ENCODE peak calls at places on chromosomes 1 and 21, in five cellular contexts. P is lung, Y is tibial artery, O is uterus, X is endodermal cell. I is an unnamed sample.

GRCh38 chr1:221822591-221822990 is 80.7 kb upstream of the DUSP10 start:
- DNase-seq in P (no peak), Y (no peak), O (no peak), X (no peak), I (no peak)

GRCh38 chr1:228867093-228867950 is 132.0 kb downstream of the RHOU start:
- DNase-seq in P (no peak), Y (no peak), O (no peak), X (no peak), I (no peak)

GRCh38 chr1:31127266-31127665 is 61.7 kb upstream of the PUM1 start:
- DNase-seq in P (no peak), Y (no peak), O (no peak), X (no peak), I (no peak)

GRCh38 chr1:154745286-154745731 is 124.8 kb downstream of the KCNN3 start:
- DNase-seq in P (no peak), Y (no peak), O (peak; percentile 72), X (peak; percentile 35), I (no peak)

GRCh38 chr21:44260791-44261190 is 906 bp downstream of the DNMT3L start:
- DNase-seq in P (no peak), Y (no peak), O (no peak), X (no peak), I (no peak)

GRCh38 chr1:5896706-5897105 is 95.5 kb downstream of the NPHP4 start:
- DNase-seq in P (no peak), Y (no peak), O (no peak), X (peak; percentile 81), I (no peak)

GRCh38 chr1:154419620-154420020 is 14.5 kb downstream of the IL6R start:
- DNase-seq in P (peak; percentile 83), Y (peak; percentile 95), O (peak; percentile 78), X (peak; percentile 47), I (peak; percentile 97)

GRCh38 chr1:93433407-93433961 is 14.4 kb upstream of the FNBP1L start:
- DNase-seq in P (no peak), Y (no peak), O (no peak), X (peak; percentile 77), I (no peak)

GRCh38 chr1:202234331-202235002 is 40.9 kb downstream of the LGR6 start:
- DNase-seq in P (no peak), Y (no peak), O (no peak), X (no peak), I (no peak)

GRCh38 chr21:45151484-45152115 is 77.2 kb downstream of the ADARB1 start:
- DNase-seq in P (no peak), Y (no peak), O (no peak), X (no peak), I (peak; percentile 50)

GRCh38 chr1:235327559-235328270 is at the start of gene ARID4B:
- DNase-seq in P (no peak), Y (no peak), O (peak; percentile 82), X (no peak), I (no peak)

GRCh38 chr1:116666747-116667576 is 571 bp downstream of the IGSF3 start:
- DNase-seq in P (no peak), Y (no peak), O (no peak), X (peak; percentile 79), I (no peak)

GRCh38 chr1:69315823-69316222 is 251.9 kb upstream of the LRRC7 start:
- DNase-seq in P (no peak), Y (no peak), O (no peak), X (peak; percentile 58), I (no peak)

GRCh38 chr21:36337099-36337509 is 17.1 kb downstream of the MORC3 start:
- DNase-seq in P (no peak), Y (no peak), O (no peak), X (no peak), I (no peak)

GRCh38 chr1:54364613-54365012 is 41.6 kb downstream of the SSBP3 start:
- DNase-seq in P (no peak), Y (no peak), O (no peak), X (no peak), I (no peak)

GRCh38 chr1:29180497-29181412 is 945 bp downstream of the SRSF4 start:
- DNase-seq in P (no peak), Y (peak; percentile 32), O (no peak), X (no peak), I (peak; percentile 63)

GRCh38 chr21:29301703-29302102 is 3.0 kb downstream of the BACH1 start:
- DNase-seq in P (no peak), Y (no peak), O (no peak), X (no peak), I (no peak)

GRCh38 chr1:162987866-162988265 is 81.3 kb upstream of the RGS4 start:
- DNase-seq in P (no peak), Y (no peak), O (no peak), X (no peak), I (no peak)

GRCh38 chr1:45518910-45519309 is 2.8 kb downstream of the PRDX1 start:
- DNase-seq in P (no peak), Y (no peak), O (no peak), X (no peak), I (no peak)

GRCh38 chr1:50774759-50775351 is 185.2 kb downstream of the FAF1 start:
- DNase-seq in P (no peak), Y (no peak), O (no peak), X (no peak), I (no peak)

GRCh38 chr1:241411056-241411775 is 54.2 kb upstream of the RGS7 start:
- DNase-seq in P (no peak), Y (no peak), O (no peak), X (no peak), I (no peak)

GRCh38 chr21:31098576-31099005 is 60.3 kb upstream of the KRTAP19-8 start:
- DNase-seq in P (peak; percentile 56), Y (peak; percentile 63), O (peak; percentile 38), X (peak; percentile 92), I (peak; percentile 79)

GRCh38 chr1:8951246-8951645 is 5.6 kb downstream of the CA6 start:
- DNase-seq in P (no peak), Y (no peak), O (no peak), X (no peak), I (no peak)

GRCh38 chr1:143691400-143691891 is 280.3 kb downstream of the FAM72C start:
- DNase-seq in P (no peak), Y (no peak), O (no peak), X (no peak), I (no peak)

GRCh38 chr1:110348771-110349170 is 9.6 kb downstream of the RBM15 start:
- DNase-seq in P (no peak), Y (no peak), O (no peak), X (no peak), I (no peak)

GRCh38 chr1:201702936-201703335 is 126.0 kb upstream of the IPO9 start:
- DNase-seq in P (no peak), Y (no peak), O (peak; percentile 28), X (peak; percentile 86), I (no peak)

GRCh38 chr1:232891116-232891515 is 59.3 kb upstream of the NTPCR start:
- DNase-seq in P (no peak), Y (no peak), O (no peak), X (no peak), I (no peak)

GRCh38 chr1:110566836-110567235 is 39.3 kb downstream of the KCNA2 start:
- DNase-seq in P (no peak), Y (no peak), O (no peak), X (peak; percentile 5), I (no peak)

DNA sequence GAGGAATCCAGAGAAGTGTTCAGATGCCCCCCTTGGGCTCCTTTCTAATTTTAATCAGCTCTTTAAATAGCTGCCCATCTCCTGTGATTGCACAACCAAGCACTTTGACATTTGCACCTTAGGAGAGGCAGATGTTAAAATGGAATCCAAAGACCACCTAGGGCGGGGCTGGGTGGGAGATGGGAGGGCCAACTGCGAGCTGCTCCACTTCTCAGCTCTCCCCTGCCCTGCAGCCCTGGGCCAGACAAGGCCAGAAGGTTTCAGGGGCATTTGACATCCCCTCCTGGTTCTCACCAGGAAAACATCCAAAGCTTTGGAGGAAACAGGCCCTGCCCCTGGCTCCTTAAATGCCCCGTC is 106.9 kb downstream of the DHRS3 start:
- DNase-seq in P (no peak), Y (no peak), O (no peak), X (peak; percentile 59), I (no peak)
- H3K4me3 ChIP-seq in P (no peak overlapping the region), Y (no peak overlapping the region), O (no peak overlapping the region), X (no peak overlapping the region), I (no peak overlapping the region)

GRCh38 chr1:94947453-94947852 is 20.5 kb upstream of the CNN3 start:
- DNase-seq in P (no peak), Y (no peak), O (no peak), X (no peak), I (no peak)

GRCh38 chr1:94951056-94951455 is 24.1 kb upstream of the CNN3 start:
- DNase-seq in P (no peak), Y (no peak), O (no peak), X (no peak), I (no peak)

GRCh38 chr1:94951509-94952208 is 24.7 kb upstream of the CNN3 start:
- DNase-seq in P (no peak), Y (no peak), O (no peak), X (no peak), I (no peak)

GRCh38 chr1:94952539-94952938 is 25.6 kb upstream of the CNN3 start:
- DNase-seq in P (no peak), Y (no peak), O (no peak), X (no peak), I (no peak)

GRCh38 chr1:94949681-94950661 is 23.1 kb upstream of the CNN3 start:
- DNase-seq in P (no peak), Y (no peak), O (no peak), X (no peak), I (no peak)
- H3K27ac ChIP-seq in P (no peak overlapping the region), Y (no peak overlapping the region), O (no peak overlapping the region), X (no peak overlapping the region), I (no peak overlapping the region)

GRCh38 chr1:66300986-66301451 is 232.9 kb upstream of the SGIP1 start:
- DNase-seq in P (no peak), Y (no peak), O (no peak), X (no peak), I (no peak)
- H3K4me3 ChIP-seq in P (no peak overlapping the region), Y (no peak overlapping the region), O (no peak overlapping the region), X (no peak overlapping the region), I (no peak overlapping the region)

GRCh38 chr21:33033094-33033951 is 7.6 kb downstream of the OLIG2 start:
- DNase-seq in P (no peak), Y (no peak), O (no peak), X (peak; percentile 65), I (no peak)
- H3K27ac ChIP-seq in P (no peak overlapping the region), Y (no peak overlapping the region), O (no peak overlapping the region), X (no peak overlapping the region), I (no peak overlapping the region)